ENCODE peak calls at places on chromosomes 1 and 21, in seven cellular contexts. W is foreskin fibroblast; R is stimulated activated CD8-positive, alpha-beta memory T cell treated with anti-CD3 and anti-CD28 coated beads, Interleukin-2, amount 100 ng/mL, for 1 hour; Y is HT1080; H is AG20443; K is upper lobe of right lung; B is activated CD8-positive, alpha-beta memory T cell treated with anti-CD3 and anti-CD28 coated beads for 1 hour. J is an unnamed sample.

GRCh38 chr1:155207578-155208405 is at the start of gene THBS3:
- DNase-seq in W (no peak), R (no peak), Y (no peak), H (peak), K (no peak), B (no peak), J (no peak)

GRCh38 chr1:51708911-51709760 is 92.2 kb downstream of the OSBPL9 start:
- DNase-seq in W (no peak), R (no peak), Y (no peak), H (no peak), K (no peak), B (no peak), J (no peak)

GRCh38 chr21:29196664-29197052 is 66.2 kb downstream of the MAP3K7CL start:
- DNase-seq in W (no peak), R (no peak), Y (no peak), H (no peak), K (no peak), B (no peak), J (no peak)

GRCh38 chr1:53734650-53735211 is 4.2 kb downstream of the GLIS1 start:
- DNase-seq in W (peak), R (no peak), Y (peak), H (no peak), K (no peak), B (no peak), J (no peak)

GRCh38 chr1:29513357-29513756 is 277.0 kb downstream of the PTPRU start:
- DNase-seq in W (peak), R (no peak), Y (peak), H (peak), K (no peak), B (no peak), J (peak)

GRCh38 chr1:16017461-16018303 is at the start of gene HSPB7:
- DNase-seq in W (peak), R (no peak), Y (no peak), H (peak), K (peak), B (no peak), J (peak)

GRCh38 chr1:113391643-113392271 is 1.4 kb downstream of the MAGI3 start:
- DNase-seq in W (no peak), R (no peak), Y (no peak), H (no peak), K (no peak), B (no peak), J (no peak)

GRCh38 chr1:112618114-112618720 is 724 bp downstream of the ST7L start:
- DNase-seq in W (no peak), R (no peak), Y (no peak), H (peak), K (no peak), B (no peak), J (no peak)

GRCh38 chr1:111747282-111747734 is 8.1 kb upstream of the INKA2 start:
- DNase-seq in W (peak), R (no peak), Y (peak), H (peak), K (no peak), B (no peak), J (peak)

GRCh38 chr1:6471086-6471841 is 5.3 kb upstream of the TNFRSF25 start:
- DNase-seq in W (no peak), R (no peak), Y (no peak), H (no peak), K (no peak), B (no peak), J (no peak)

GRCh38 chr1:213201380-213202155 is 150.5 kb downstream of the RPS6KC1 start:
- DNase-seq in W (peak), R (no peak), Y (no peak), H (no peak), K (no peak), B (no peak), J (no peak)

GRCh38 chr1:203287109-203287893 is 18.0 kb upstream of the BTG2 start:
- DNase-seq in W (no peak), R (peak), Y (no peak), H (no peak), K (peak), B (peak), J (peak)

J was measured in hepatic stellate cell.